ENCODE peak calls at places on chromosome 18, in seven cellular contexts. E, R, U, K, I, B and H are unnamed samples.

GRCh38 chr18:63376493-63377053 is 9.6 kb upstream of the KDSR start:
- DNase-seq in K (no peak), U (no peak), E (no peak), R (no peak), B (peak; percentile 59), I (peak; percentile 31), H (no peak)

GRCh38 chr18:57333941-57334340 is 18.4 kb upstream of the ST8SIA3 start:
- DNase-seq in B (no peak), K (no peak), E (no peak), I (no peak), U (no peak), R (no peak), H (no peak)

GRCh38 chr18:49160075-49160930 is 209.5 kb upstream of the SMAD7 start:
- DNase-seq in B (no peak), E (no peak), I (peak; percentile 8), U (no peak), R (no peak), K (no peak), H (no peak)

GRCh38 chr18:62435435-62436031 is 87.3 kb upstream of the ZCCHC2 start:
- DNase-seq in B (no peak), E (no peak), U (no peak), I (no peak), K (no peak), R (no peak), H (no peak)

GRCh38 chr18:48313803-48314202 is 95.4 kb downstream of the ZBTB7C start:
- DNase-seq in K (no peak), B (no peak), E (no peak), U (no peak), R (no peak), I (no peak), H (no peak)

GRCh38 chr18:56509656-56510055 is 128.7 kb downstream of the TXNL1 start:
- DNase-seq in R (no peak), B (no peak), U (peak; percentile 48), K (no peak), E (no peak), I (no peak), H (no peak)

GRCh38 chr18:24878289-24878688 is 417.9 kb downstream of the HRH4 start:
- DNase-seq in R (peak; percentile 41), K (no peak), I (peak; percentile 64), U (peak; percentile 53), B (peak; percentile 45), E (peak; percentile 45), H (no peak)

GRCh38 chr18:63082661-63083531 is 236.7 kb downstream of the BCL2 start:
- DNase-seq in K (no peak), U (no peak), B (no peak), I (no peak), E (no peak), R (no peak), H (no peak)

GRCh38 chr18:63505566-63506335 is 29.0 kb downstream of the SERPINB5 start:
- DNase-seq in K (peak; percentile 9), E (no peak), B (peak; percentile 7), R (no peak), U (peak; percentile 61), I (peak; percentile 4), H (no peak)

GRCh38 chr18:4631239-4631638 is 176.1 kb upstream of the DLGAP1 start:
- DNase-seq in R (no peak), E (no peak), I (no peak), U (no peak), B (no peak), K (no peak), H (no peak)

GRCh38 chr18:7381307-7381706 is 150.4 kb downstream of the LRRC30 start:
- DNase-seq in B (no peak), R (no peak), K (no peak), I (no peak), E (no peak), U (no peak), H (no peak)

GRCh38 chr18:54162431-54162830 is 62.0 kb downstream of the MBD2 start:
- DNase-seq in I (peak; percentile 78), R (no peak), K (peak; percentile 11), B (peak; percentile 54), U (no peak), E (no peak), H (peak; percentile 46)

GRCh38 chr18:48934708-48935432 is 15.9 kb downstream of the SMAD7 start:
- DNase-seq in K (no peak), B (no peak), E (no peak), R (no peak), I (no peak), U (no peak), H (no peak)

GRCh38 chr18:3251963-3252277 is 4.3 kb downstream of the MYL12A start:
- DNase-seq in K (no peak), R (no peak), I (peak; percentile 37), U (no peak), E (no peak), B (no peak), H (no peak)

GRCh38 chr18:37476182-37476581 is 89.4 kb downstream of the CELF4 start:
- DNase-seq in I (peak; percentile 14), K (no peak), U (peak; percentile 73), B (peak; percentile 16), E (no peak), R (no peak), H (no peak)

GRCh38 chr18:14920976-14921375 is 173.0 kb downstream of the ANKRD30B start:
- DNase-seq in I (no peak), B (no peak), U (no peak), E (no peak), K (no peak), R (no peak), H (no peak)

GRCh38 chr18:47417807-47418206 is 166.3 kb upstream of the SKOR2 start:
- DNase-seq in R (no peak), E (no peak), B (no peak), K (peak; percentile 38), I (no peak), U (no peak), H (no peak)